ENCODE peak calls at places on chromosome 20, in four cellular contexts. I, S, G and W are unnamed samples.
A peak's percentile ranks its signal among the peaks of the same experiment; 100 is the strongest.

GRCh38 chr20:35467339-35468224 is 12.2 kb downstream of the CEP250 start:
- DNase-seq in S (no peak), I (no peak), G (no peak), W (no peak)

GRCh38 chr20:58256842-58257241 is 28.4 kb upstream of the ANKRD60 start:
- DNase-seq in S (no peak), G (no peak), I (no peak), W (peak; percentile 35)

GRCh38 chr20:23644159-23644558 is 6.4 kb upstream of the CST3 start:
- DNase-seq in S (no peak), G (no peak), I (no peak), W (no peak)

GRCh38 chr20:33709398-33709797 is 10.7 kb downstream of the PXMP4 start:
- DNase-seq in S (peak; percentile 88), I (no peak), G (no peak), W (no peak)

GRCh38 chr20:19992996-19993908 is 23.9 kb upstream of the NAA20 start:
- DNase-seq in G (no peak), I (no peak), S (no peak), W (no peak)

GRCh38 chr20:32681175-32682084 is 7.7 kb upstream of the C20orf203 start:
- DNase-seq in G (no peak), S (peak; percentile 87), I (no peak), W (peak; percentile 27)

GRCh38 chr20:58141971-58142842 is 86.2 kb downstream of the ANKRD60 start:
- DNase-seq in G (no peak), S (no peak), I (no peak), W (no peak)

GRCh38 chr20:10654630-10655029 is 19.2 kb downstream of the JAG1 start:
- DNase-seq in G (no peak), I (peak; percentile 79), S (no peak), W (no peak)

GRCh38 chr20:24420567-24420966 is 48.9 kb upstream of the SYNDIG1 start:
- DNase-seq in I (no peak), S (no peak), G (no peak), W (no peak)

GRCh38 chr20:25338112-25339023 is 52.3 kb downstream of the ABHD12 start:
- DNase-seq in S (no peak), G (no peak), I (no peak), W (no peak)

GRCh38 chr20:25306991-25307903 is 59.4 kb downstream of the PYGB start:
- DNase-seq in I (no peak), G (no peak), S (no peak), W (no peak)

GRCh38 chr20:51541189-51542032 is 1.1 kb downstream of the NFATC2 start:
- DNase-seq in G (no peak), I (no peak), S (peak; percentile 64), W (peak; percentile 95)

GRCh38 chr20:25686081-25687077 is 10.3 kb downstream of the ZNF337 start:
- DNase-seq in I (no peak), S (no peak), G (no peak), W (no peak)

GRCh38 chr20:54468082-54468481 is 7.3 kb upstream of the DOK5 start:
- DNase-seq in S (no peak), G (no peak), I (no peak), W (no peak)

GRCh38 chr20:38685853-38686473 is 38.3 kb upstream of the SLC32A1 start:
- DNase-seq in G (no peak), S (peak; percentile 67), I (no peak), W (peak; percentile 33)

GRCh38 chr20:37394543-37395410 is 48.8 kb downstream of the SRC start:
- DNase-seq in S (no peak), G (no peak), I (no peak), W (peak; percentile 44)

GRCh38 chr20:50799176-50799889 is 4.5 kb downstream of the BCAS4 start:
- DNase-seq in G (no peak), I (no peak), S (no peak), W (no peak)

GRCh38 chr20:52102126-52102525 is 89.5 kb downstream of the ZFP64 start:
- DNase-seq in G (no peak), S (no peak), I (no peak), W (no peak)

GRCh38 chr20:10653593-10654288 is 20.1 kb downstream of the JAG1 start:
- DNase-seq in S (no peak), G (no peak), I (peak; percentile 50), W (no peak)

GRCh38 chr20:47713941-47714450 is 71.3 kb downstream of the SULF2 start:
- DNase-seq in S (no peak), G (no peak), I (no peak), W (no peak)
- TF ChIP-seq SPI1 in S (no peak), G (no peak), I (no peak), W (no peak)

GRCh38 chr20:44186201-44186600 is 787 bp downstream of the JPH2 start:
- DNase-seq in I (no peak), S (no peak), G (no peak), W (no peak)

GRCh38 chr20:44188752-44189151 is 1.8 kb upstream of the JPH2 start:
- DNase-seq in S (no peak), G (no peak), I (no peak), W (peak; percentile 55)

GRCh38 chr20:44187054-44187762 is at the start of gene JPH2:
- DNase-seq in S (no peak), G (no peak), I (no peak), W (no peak)

GRCh38 chr20:44186674-44187053 is 324 bp downstream of the JPH2 start:
- DNase-seq in G (no peak), I (no peak), S (no peak), W (no peak)

GRCh38 chr20:44187763-44188709 is 1.0 kb upstream of the JPH2 start:
- DNase-seq in S (no peak), I (no peak), G (no peak), W (no peak)
- TF ChIP-seq SPI1 in S (no peak), I (no peak), G (no peak), W (no peak)

GRCh38 chr20:45962031-45962755 is 9.8 kb downstream of the ZNF335 start:
- DNase-seq in I (no peak), S (no peak), G (no peak), W (no peak)
- TF ChIP-seq SPI1 in I (no peak), S (no peak), G (no peak), W (no peak)

GRCh38 chr20:17681741-17682102 is 320 bp downstream of the RRBP1 start:
- DNase-seq in I (no peak), G (no peak), S (peak; percentile 43), W (no peak)
- TF ChIP-seq SPI1 in I (no peak), G (no peak), S (no peak), W (no peak)

GRCh38 chr20:15060265-15061060 is 723.1 kb upstream of the FLRT3 start:
- DNase-seq in I (no peak), G (no peak), S (no peak), W (no peak)
- TF ChIP-seq SPI1 in I (no peak), G (no peak), S (no peak), W (no peak)

DNA sequence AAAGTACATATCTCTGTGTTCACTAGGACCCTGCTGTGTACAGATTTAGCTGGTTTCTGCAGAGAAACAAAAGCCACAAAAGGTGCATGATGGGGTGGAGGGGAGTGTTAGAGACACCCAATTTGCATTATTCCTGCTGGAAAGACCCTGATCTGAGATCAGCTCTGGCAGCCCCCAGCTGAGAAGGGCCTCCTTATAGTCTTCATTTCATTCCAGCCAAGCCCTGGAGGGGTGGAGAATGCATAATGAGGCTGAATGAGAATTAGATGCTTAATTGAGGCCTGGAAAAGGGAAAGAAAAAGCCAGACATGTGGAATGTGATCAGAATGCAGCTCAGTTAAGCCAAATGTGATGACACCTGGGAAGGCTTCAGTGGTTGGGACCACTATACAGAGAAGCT is 545.5 kb downstream of the KIF16B start:
- DNase-seq in S (no peak), G (no peak), I (no peak), W (no peak)
- TF ChIP-seq SPI1 in S (no peak), G (no peak), I (no peak), W (no peak)

DNA sequence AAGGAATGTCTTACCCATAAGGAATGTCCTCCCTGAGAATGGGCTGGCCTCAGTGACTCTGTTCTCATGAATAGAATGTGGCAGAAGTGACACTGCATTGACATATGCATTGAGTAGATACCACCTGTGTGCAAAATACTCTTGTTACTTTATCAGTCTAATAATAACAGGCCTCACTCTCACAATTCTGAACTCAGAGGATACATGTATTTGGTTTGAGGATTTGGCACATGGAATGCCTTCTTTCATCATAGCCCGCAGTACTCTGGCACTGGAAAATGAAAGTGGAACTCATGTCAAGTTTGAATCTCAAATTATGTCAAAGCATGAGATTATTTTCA is 52.9 kb upstream of the PLCB4 start:
- DNase-seq in G (no peak), I (no peak), S (no peak), W (no peak)
- TF ChIP-seq SPI1 in G (no peak), I (no peak), S (no peak), W (no peak)

GRCh38 chr20:62238569-62239277 is 402 bp downstream of the OSBPL2 start:
- DNase-seq in S (no peak), I (no peak), G (no peak), W (no peak)
- TF ChIP-seq SPI1 in S (no peak), I (no peak), G (no peak), W (no peak)